ENCODE peak calls at places on chromosomes 16 and 17, in four cellular contexts. G, V, E and Q are unnamed samples.

GRCh38 chr17:80646328-80646727 is 101.7 kb downstream of the RPTOR start:
- DNase-seq in E (no peak), V (no peak), G (no peak), Q (no peak)

GRCh38 chr17:29357821-29358232 is 32.3 kb upstream of the TAOK1 start:
- DNase-seq in V (no peak), E (no peak), G (peak), Q (no peak)

GRCh38 chr17:78230252-78230962 is 1.0 kb upstream of the TMEM235 start:
- DNase-seq in V (no peak), G (no peak), E (no peak), Q (no peak)

GRCh38 chr17:8224891-8225812 is 14.8 kb upstream of the AURKB start:
- DNase-seq in G (no peak), E (no peak), V (no peak), Q (no peak)

GRCh38 chr16:81866820-81867440 is 87.8 kb downstream of the PLCG2 start:
- DNase-seq in G (no peak), V (no peak), E (no peak), Q (peak)

GRCh38 chr16:67398546-67399217 is 5.4 kb upstream of the TPPP3 start:
- DNase-seq in E (no peak), V (no peak), G (no peak), Q (no peak)

GRCh38 chr17:81868674-81869220 is 2.4 kb downstream of the ARHGDIA start:
- DNase-seq in V (peak), G (peak), E (peak), Q (peak)

GRCh38 chr16:24075929-24076716 is 180.0 kb upstream of the CACNG3 start:
- DNase-seq in V (no peak), G (no peak), E (no peak), Q (no peak)

GRCh38 chr16:27999687-28000086 is 63.8 kb downstream of the GSG1L start:
- DNase-seq in V (peak), E (no peak), G (peak), Q (no peak)

GRCh38 chr16:81699596-81699995 is 79.5 kb upstream of the PLCG2 start:
- DNase-seq in G (no peak), V (no peak), E (no peak), Q (no peak)

GRCh38 chr16:87780385-87780989 is 14.7 kb upstream of the KLHDC4 start:
- DNase-seq in V (peak), E (no peak), G (peak), Q (no peak)

DNA sequence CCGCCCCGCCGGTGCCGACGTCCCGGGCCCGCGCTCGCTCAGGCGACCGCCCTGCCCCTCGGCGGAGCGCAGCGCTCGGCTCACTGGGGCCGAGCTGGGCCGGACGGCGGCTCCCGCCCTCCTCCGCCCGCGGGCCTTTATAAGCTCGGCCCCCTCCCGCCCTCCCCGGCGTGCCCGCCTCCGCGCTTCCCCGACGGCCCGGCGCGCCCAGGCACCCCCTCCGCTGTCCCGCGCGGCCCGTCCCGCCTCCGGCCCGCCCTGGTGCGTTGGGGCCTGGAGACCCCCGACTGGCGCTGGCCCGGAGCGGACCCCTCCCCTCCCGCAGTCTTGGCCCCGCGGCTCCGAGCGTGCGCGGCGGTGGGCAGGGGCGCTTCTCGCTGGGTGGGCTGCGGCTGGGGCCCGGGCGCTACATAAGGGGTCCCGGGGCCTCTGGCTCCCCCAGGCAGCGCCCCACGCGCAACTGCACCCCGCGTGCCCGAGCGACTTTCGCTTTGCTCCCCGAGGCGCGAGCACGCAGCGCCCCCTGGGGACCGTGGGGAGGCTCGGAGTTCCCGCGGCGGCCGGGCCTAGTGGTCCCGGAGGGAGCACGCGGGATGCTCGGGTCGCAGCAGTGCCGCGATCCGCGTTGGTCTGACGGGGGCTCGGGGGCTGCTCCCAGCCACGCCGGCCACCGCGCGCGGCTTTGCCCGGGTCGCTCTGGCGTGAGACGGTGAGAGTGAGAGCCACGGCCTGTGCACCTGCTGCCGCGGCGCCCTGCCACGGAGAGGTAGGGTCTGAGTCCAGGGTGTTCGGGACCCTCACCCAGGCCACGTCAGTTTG is at the start of gene PIEZO1:
- DNase-seq in V (peak), E (peak), G (peak), Q (peak)
- TF ChIP-seq CTCF in V (peak), E (peak), G (peak), Q (peak)

GRCh38 chr17:39080416-39081179 is 70.8 kb downstream of the PLXDC1 start:
- DNase-seq in V (no peak), E (no peak), G (peak), Q (no peak)

GRCh38 chr17:39077252-39077651 is 74.2 kb downstream of the PLXDC1 start:
- DNase-seq in V (no peak), G (no peak), E (no peak), Q (no peak)

GRCh38 chr17:39073916-39074315 is 77.5 kb downstream of the PLXDC1 start:
- DNase-seq in V (peak), G (no peak), E (no peak), Q (no peak)

GRCh38 chr17:39079836-39080235 is 71.6 kb downstream of the PLXDC1 start:
- DNase-seq in V (no peak), G (no peak), E (no peak), Q (no peak)

GRCh38 chr17:39077874-39078273 is 73.6 kb downstream of the PLXDC1 start:
- DNase-seq in V (no peak), E (no peak), G (no peak), Q (no peak)
- TF ChIP-seq CTCF in V (peak), E (peak), G (peak), Q (no peak)

GRCh38 chr16:78060787-78061186 is 38.4 kb downstream of the CLEC3A start:
- DNase-seq in V (no peak), E (no peak), G (no peak), Q (no peak)

GRCh38 chr16:78065344-78065743 is 34.1 kb upstream of the WWOX start:
- DNase-seq in E (no peak), G (no peak), V (no peak), Q (no peak)

GRCh38 chr16:78058165-78058564 is 35.8 kb downstream of the CLEC3A start:
- DNase-seq in V (no peak), G (no peak), E (no peak), Q (no peak)

GRCh38 chr16:78060295-78060694 is 37.9 kb downstream of the CLEC3A start:
- DNase-seq in V (no peak), G (no peak), E (no peak), Q (no peak)
- TF ChIP-seq CTCF in V (no peak), G (no peak), E (no peak), Q (no peak)

DNA sequence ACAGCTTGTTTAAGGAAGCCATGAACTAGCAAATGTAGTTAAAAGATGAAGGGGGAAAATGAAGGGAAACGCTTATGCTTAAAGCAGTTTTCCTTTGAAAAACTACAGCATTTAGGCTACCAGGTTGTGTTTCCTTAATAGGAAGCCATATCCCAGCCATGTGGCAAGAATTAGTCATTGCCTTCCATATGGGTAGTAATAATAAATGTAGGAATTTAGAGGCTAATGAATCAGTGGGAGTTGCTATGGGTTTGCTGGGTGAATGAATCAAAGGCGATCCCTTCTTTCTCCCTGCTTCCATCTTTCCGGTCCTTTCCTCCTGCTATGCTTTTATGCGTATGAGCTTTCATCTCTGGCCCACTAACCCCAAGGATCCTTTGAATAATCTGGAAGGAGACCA is 89.8 kb upstream of the TBX2 start:
- DNase-seq in E (no peak), V (peak), G (peak), Q (no peak)
- TF ChIP-seq CTCF in E (peak), V (no peak), G (no peak), Q (no peak)

GRCh38 chr17:66310528-66311148 is 8.2 kb downstream of the PRKCA start:
- DNase-seq in V (no peak), E (no peak), G (no peak), Q (no peak)
- TF ChIP-seq CTCF in V (no peak), E (peak), G (no peak), Q (no peak)

DNA sequence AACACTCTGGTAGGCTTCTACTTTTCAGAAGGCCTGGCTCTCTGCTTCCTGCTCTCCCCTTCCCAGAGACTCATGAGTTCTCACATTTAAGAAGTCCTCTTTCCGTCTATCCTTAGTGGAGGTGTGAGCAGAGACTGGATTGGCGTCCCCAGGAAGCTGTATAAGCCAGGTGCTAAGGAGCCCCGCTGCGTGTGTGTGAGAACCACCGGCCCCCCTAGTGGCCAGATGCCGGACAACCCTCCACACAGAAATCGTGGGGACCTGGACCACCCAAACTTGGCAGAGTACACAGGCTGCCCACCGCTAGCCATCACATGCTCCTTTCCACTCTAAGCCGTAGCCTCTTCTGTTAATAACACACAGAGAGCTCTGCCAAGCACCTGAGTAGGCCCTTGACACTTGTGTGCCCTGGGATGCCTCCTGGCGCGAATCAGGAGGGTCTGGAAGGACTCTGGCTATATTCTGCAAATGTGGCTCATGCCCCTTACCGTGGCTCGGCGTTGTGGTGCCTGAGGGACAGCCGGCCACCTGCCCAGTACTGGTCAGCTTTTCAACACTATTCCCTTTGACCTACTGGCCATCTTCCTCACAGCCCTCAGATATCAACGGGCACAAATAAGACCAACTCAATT is 13.9 kb downstream of the CYB5D2 start:
- DNase-seq in E (no peak), G (no peak), V (no peak), Q (no peak)
- TF ChIP-seq CTCF in E (peak), G (no peak), V (no peak), Q (no peak)

GRCh38 chr16:878071-878784 is 77.7 kb upstream of the GNG13 start:
- DNase-seq in G (no peak), E (peak), V (no peak), Q (no peak)
- TF ChIP-seq CTCF in G (no peak), E (no peak), V (no peak), Q (no peak)

GRCh38 chr17:61425682-61426481 is 26.2 kb downstream of the TBX2 start:
- DNase-seq in G (no peak), E (peak), V (no peak), Q (no peak)
- TF ChIP-seq CTCF in G (no peak), E (no peak), V (no peak), Q (no peak)